ENCODE peak calls at places on chromosomes 12 and 14, in ten cellular contexts. One of them, this sample, is unnamed.

GRCh38 chr14:93269341-93270068 is 62.4 kb downstream of the UBR7 start:
- DNase-seq in mucosa of descending colon: no peak
- DNase-seq in IMR-90: peak; percentile 90
- DNase-seq in mammary epithelial cell: peak; percentile 46
- DNase-seq in upper lobe of right lung: no peak
- DNase-seq in MM.1S: no peak
- DNase-seq in PC-3: peak; percentile 72
- DNase-seq in cardiac muscle cell: no peak
- DNase-seq in neural progenitor cell: peak; percentile 17
- DNase-seq in heart right ventricle: no peak
- DNase-seq in this sample: no peak

GRCh38 chr12:5921027-5921909 is 23.8 kb downstream of the ANO2 start:
- DNase-seq in mucosa of descending colon: no peak
- DNase-seq in IMR-90: no peak
- DNase-seq in mammary epithelial cell: no peak
- DNase-seq in upper lobe of right lung: no peak
- DNase-seq in MM.1S: no peak
- DNase-seq in PC-3: no peak
- DNase-seq in cardiac muscle cell: no peak
- DNase-seq in neural progenitor cell: no peak
- DNase-seq in heart right ventricle: no peak
- DNase-seq in this sample: no peak

GRCh38 chr14:85622986-85623385 is 93.0 kb downstream of the FLRT2 start:
- DNase-seq in mucosa of descending colon: no peak
- DNase-seq in IMR-90: no peak
- DNase-seq in mammary epithelial cell: no peak
- DNase-seq in upper lobe of right lung: no peak
- DNase-seq in MM.1S: no peak
- DNase-seq in PC-3: no peak
- DNase-seq in cardiac muscle cell: no peak
- DNase-seq in neural progenitor cell: no peak
- DNase-seq in heart right ventricle: no peak
- DNase-seq in this sample: no peak

GRCh38 chr14:28820677-28821076 is 54.1 kb downstream of the FOXG1 start:
- DNase-seq in mucosa of descending colon: no peak
- DNase-seq in IMR-90: no peak
- DNase-seq in mammary epithelial cell: no peak
- DNase-seq in upper lobe of right lung: no peak
- DNase-seq in MM.1S: no peak
- DNase-seq in PC-3: no peak
- DNase-seq in cardiac muscle cell: no peak
- DNase-seq in neural progenitor cell: no peak
- DNase-seq in heart right ventricle: no peak
- DNase-seq in this sample: no peak

GRCh38 chr12:2733493-2734252 is 61.1 kb upstream of the FKBP4 start:
- DNase-seq in mucosa of descending colon: no peak
- DNase-seq in IMR-90: no peak
- DNase-seq in mammary epithelial cell: no peak
- DNase-seq in upper lobe of right lung: no peak
- DNase-seq in MM.1S: no peak
- DNase-seq in PC-3: no peak
- DNase-seq in cardiac muscle cell: no peak
- DNase-seq in neural progenitor cell: peak; percentile 21
- DNase-seq in heart right ventricle: no peak
- DNase-seq in this sample: no peak

GRCh38 chr12:128191380-128191779 is 75.6 kb upstream of the TMEM132C start:
- DNase-seq in mucosa of descending colon: no peak
- DNase-seq in IMR-90: no peak
- DNase-seq in mammary epithelial cell: no peak
- DNase-seq in upper lobe of right lung: no peak
- DNase-seq in MM.1S: no peak
- DNase-seq in PC-3: no peak
- DNase-seq in cardiac muscle cell: no peak
- DNase-seq in neural progenitor cell: no peak
- DNase-seq in heart right ventricle: no peak
- DNase-seq in this sample: no peak

GRCh38 chr14:63204407-63205280 is at the start of gene RHOJ:
- DNase-seq in mucosa of descending colon: no peak
- DNase-seq in IMR-90: peak; percentile 32
- DNase-seq in mammary epithelial cell: peak; percentile 36
- DNase-seq in upper lobe of right lung: no peak
- DNase-seq in MM.1S: no peak
- DNase-seq in PC-3: no peak
- DNase-seq in cardiac muscle cell: peak; percentile 34
- DNase-seq in neural progenitor cell: peak; percentile 83
- DNase-seq in heart right ventricle: peak; percentile 14
- DNase-seq in this sample: no peak

GRCh38 chr12:22919883-22920282 is 294.9 kb downstream of the ETNK1 start:
- DNase-seq in mucosa of descending colon: no peak
- DNase-seq in IMR-90: no peak
- DNase-seq in mammary epithelial cell: no peak
- DNase-seq in upper lobe of right lung: no peak
- DNase-seq in MM.1S: no peak
- DNase-seq in PC-3: no peak
- DNase-seq in cardiac muscle cell: no peak
- DNase-seq in neural progenitor cell: no peak
- DNase-seq in heart right ventricle: no peak
- DNase-seq in this sample: no peak

GRCh38 chr12:51323966-51324895 is at the start of gene BIN2:
- DNase-seq in mucosa of descending colon: peak; percentile 75
- DNase-seq in IMR-90: no peak
- DNase-seq in mammary epithelial cell: no peak
- DNase-seq in upper lobe of right lung: peak; percentile 87
- DNase-seq in MM.1S: peak; percentile 76
- DNase-seq in PC-3: no peak
- DNase-seq in cardiac muscle cell: no peak
- DNase-seq in neural progenitor cell: no peak
- DNase-seq in heart right ventricle: peak; percentile 20
- DNase-seq in this sample: peak; percentile 71

GRCh38 chr14:35534884-35535793 is 1.2 kb downstream of the INSM2 start:
- DNase-seq in mucosa of descending colon: peak; percentile 83
- DNase-seq in IMR-90: peak; percentile 62
- DNase-seq in mammary epithelial cell: peak; percentile 68
- DNase-seq in upper lobe of right lung: peak; percentile 82
- DNase-seq in MM.1S: peak; percentile 48
- DNase-seq in PC-3: peak; percentile 69
- DNase-seq in cardiac muscle cell: peak; percentile 87
- DNase-seq in neural progenitor cell: peak; percentile 91
- DNase-seq in heart right ventricle: peak; percentile 44
- DNase-seq in this sample: peak; percentile 54

GRCh38 chr14:104512771-104513640 is 66.6 kb upstream of the C14orf180 start:
- DNase-seq in mucosa of descending colon: no peak
- DNase-seq in IMR-90: no peak
- DNase-seq in mammary epithelial cell: no peak
- DNase-seq in upper lobe of right lung: no peak
- DNase-seq in MM.1S: no peak
- DNase-seq in PC-3: no peak
- DNase-seq in cardiac muscle cell: no peak
- DNase-seq in neural progenitor cell: no peak
- DNase-seq in heart right ventricle: no peak
- DNase-seq in this sample: no peak

GRCh38 chr12:12072064-12072760 is 1.5 kb downstream of the BCL2L14 start:
- DNase-seq in mucosa of descending colon: peak; percentile 77
- DNase-seq in IMR-90: no peak
- DNase-seq in mammary epithelial cell: no peak
- DNase-seq in upper lobe of right lung: peak; percentile 73
- DNase-seq in MM.1S: no peak
- DNase-seq in PC-3: no peak
- DNase-seq in cardiac muscle cell: no peak
- DNase-seq in neural progenitor cell: no peak
- DNase-seq in heart right ventricle: no peak
- DNase-seq in this sample: no peak

GRCh38 chr12:104846056-104846762 is 111.9 kb downstream of the SLC41A2 start:
- DNase-seq in mucosa of descending colon: no peak
- DNase-seq in IMR-90: peak; percentile 52
- DNase-seq in mammary epithelial cell: no peak
- DNase-seq in upper lobe of right lung: no peak
- DNase-seq in MM.1S: no peak
- DNase-seq in PC-3: no peak
- DNase-seq in cardiac muscle cell: no peak
- DNase-seq in neural progenitor cell: no peak
- DNase-seq in heart right ventricle: no peak
- DNase-seq in this sample: no peak

GRCh38 chr12:51886021-51886710 is 1.7 kb upstream of the ANKRD33 start:
- DNase-seq in mucosa of descending colon: no peak
- DNase-seq in IMR-90: peak; percentile 99
- DNase-seq in mammary epithelial cell: peak; percentile 73
- DNase-seq in upper lobe of right lung: peak; percentile 64
- DNase-seq in MM.1S: peak; percentile 78
- DNase-seq in PC-3: peak; percentile 83
- DNase-seq in cardiac muscle cell: no peak
- DNase-seq in neural progenitor cell: no peak
- DNase-seq in heart right ventricle: peak; percentile 90
- DNase-seq in this sample: peak; percentile 36

GRCh38 chr12:104733717-104734175 is 224.3 kb downstream of the SLC41A2 start:
- DNase-seq in mucosa of descending colon: no peak
- DNase-seq in IMR-90: no peak
- DNase-seq in mammary epithelial cell: no peak
- DNase-seq in upper lobe of right lung: peak; percentile 67
- DNase-seq in MM.1S: no peak
- DNase-seq in PC-3: peak; percentile 44
- DNase-seq in cardiac muscle cell: no peak
- DNase-seq in neural progenitor cell: peak; percentile 51
- DNase-seq in heart right ventricle: no peak
- DNase-seq in this sample: no peak

GRCh38 chr12:25526778-25527177 is 26.3 kb downstream of the LMNTD1 start:
- DNase-seq in mucosa of descending colon: no peak
- DNase-seq in IMR-90: peak; percentile 33
- DNase-seq in mammary epithelial cell: no peak
- DNase-seq in upper lobe of right lung: no peak
- DNase-seq in MM.1S: no peak
- DNase-seq in PC-3: no peak
- DNase-seq in cardiac muscle cell: no peak
- DNase-seq in neural progenitor cell: no peak
- DNase-seq in heart right ventricle: no peak
- DNase-seq in this sample: no peak

GRCh38 chr14:105905456-105905855 is 379.1 kb downstream of the TMEM121 start:
- DNase-seq in mucosa of descending colon: no peak
- DNase-seq in IMR-90: no peak
- DNase-seq in mammary epithelial cell: no peak
- DNase-seq in upper lobe of right lung: no peak
- DNase-seq in MM.1S: no peak
- DNase-seq in PC-3: no peak
- DNase-seq in cardiac muscle cell: no peak
- DNase-seq in neural progenitor cell: no peak
- DNase-seq in heart right ventricle: peak; percentile 1
- DNase-seq in this sample: no peak
- H3K9me3 ChIP-seq in mucosa of descending colon: no peaks in the 10 kb centered on the region
- H3K9me3 ChIP-seq in IMR-90: peaks cover 43% of the 10 kb centered on the region
- H3K9me3 ChIP-seq in mammary epithelial cell: peaks cover 28% of the 10 kb centered on the region
- H3K9me3 ChIP-seq in upper lobe of right lung: no peaks in the 10 kb centered on the region
- H3K9me3 ChIP-seq in MM.1S: no peaks in the 10 kb centered on the region
- H3K9me3 ChIP-seq in PC-3: no peaks in the 10 kb centered on the region
- H3K9me3 ChIP-seq in cardiac muscle cell: no peaks in the 10 kb centered on the region
- H3K9me3 ChIP-seq in neural progenitor cell: no peaks in the 10 kb centered on the region
- H3K9me3 ChIP-seq in heart right ventricle: no peaks in the 10 kb centered on the region
- H3K9me3 ChIP-seq in this sample: no peaks in the 10 kb centered on the region

DNA sequence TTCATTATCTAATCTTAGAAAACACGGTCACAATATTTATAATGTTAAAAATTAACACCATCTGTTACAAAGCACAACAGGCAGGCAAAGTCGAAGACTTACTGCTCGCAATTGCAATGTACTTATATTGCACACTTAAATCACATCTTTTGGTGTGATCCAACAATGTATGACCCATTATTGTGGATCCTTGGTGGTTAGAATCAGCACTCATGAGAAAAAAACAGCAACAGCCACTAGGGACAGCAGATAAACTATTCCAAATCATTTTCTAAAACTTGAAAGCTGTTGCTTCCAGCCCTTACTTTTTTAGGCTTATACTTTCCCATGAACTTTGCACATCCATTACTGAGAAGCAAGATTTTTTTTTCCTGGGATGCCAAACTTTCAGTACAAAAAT is 20.4 kb downstream of the COX16 start:
- DNase-seq in mucosa of descending colon: no peak
- DNase-seq in IMR-90: no peak
- DNase-seq in mammary epithelial cell: no peak
- DNase-seq in upper lobe of right lung: no peak
- DNase-seq in MM.1S: no peak
- DNase-seq in PC-3: no peak
- DNase-seq in cardiac muscle cell: no peak
- DNase-seq in neural progenitor cell: no peak
- DNase-seq in heart right ventricle: no peak
- DNase-seq in this sample: no peak
- H3K9me3 ChIP-seq in mucosa of descending colon: peaks cover 13% of the 10 kb centered on the region
- H3K9me3 ChIP-seq in IMR-90: peaks cover 3% of the 10 kb centered on the region
- H3K9me3 ChIP-seq in mammary epithelial cell: no peaks in the 10 kb centered on the region
- H3K9me3 ChIP-seq in upper lobe of right lung: peaks cover 12% of the 10 kb centered on the region
- H3K9me3 ChIP-seq in MM.1S: no peaks in the 10 kb centered on the region
- H3K9me3 ChIP-seq in PC-3: peaks cover 9% of the 10 kb centered on the region
- H3K9me3 ChIP-seq in cardiac muscle cell: peaks cover 1% of the 10 kb centered on the region
- H3K9me3 ChIP-seq in neural progenitor cell: peaks cover 7% of the 10 kb centered on the region
- H3K9me3 ChIP-seq in heart right ventricle: peaks cover 15% of the 10 kb centered on the region
- H3K9me3 ChIP-seq in this sample: peaks cover 9% of the 10 kb centered on the region

DNA sequence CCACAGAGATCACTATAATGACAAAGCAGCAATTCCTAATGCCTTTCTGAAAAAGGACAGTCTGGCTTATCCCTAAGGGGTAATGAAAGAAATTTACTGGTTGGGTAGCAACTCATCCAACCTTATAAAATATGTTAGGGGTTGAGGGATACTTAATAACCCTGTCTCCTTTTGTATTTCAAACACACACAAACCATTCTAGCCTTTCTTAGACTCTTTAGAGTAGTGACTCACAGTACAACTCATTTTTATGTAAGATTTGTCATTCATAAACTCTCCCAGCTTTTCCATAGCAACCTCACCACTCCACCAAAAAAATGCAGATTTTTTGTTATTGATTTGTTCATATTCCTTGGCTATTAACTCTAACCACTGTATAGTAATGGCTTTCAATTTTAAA is 167.8 kb downstream of the FSCB start:
- DNase-seq in mucosa of descending colon: no peak
- DNase-seq in IMR-90: peak; percentile 2
- DNase-seq in mammary epithelial cell: peak; percentile 76
- DNase-seq in upper lobe of right lung: no peak
- DNase-seq in MM.1S: no peak
- DNase-seq in PC-3: peak; percentile 89
- DNase-seq in cardiac muscle cell: no peak
- DNase-seq in neural progenitor cell: no peak
- DNase-seq in heart right ventricle: no peak
- DNase-seq in this sample: no peak
- H3K9me3 ChIP-seq in mucosa of descending colon: no peaks in the 10 kb centered on the region
- H3K9me3 ChIP-seq in IMR-90: peaks cover 3% of the 10 kb centered on the region
- H3K9me3 ChIP-seq in mammary epithelial cell: no peaks in the 10 kb centered on the region
- H3K9me3 ChIP-seq in upper lobe of right lung: no peaks in the 10 kb centered on the region
- H3K9me3 ChIP-seq in MM.1S: no peaks in the 10 kb centered on the region
- H3K9me3 ChIP-seq in PC-3: no peaks in the 10 kb centered on the region
- H3K9me3 ChIP-seq in cardiac muscle cell: no peaks in the 10 kb centered on the region
- H3K9me3 ChIP-seq in neural progenitor cell: no peaks in the 10 kb centered on the region
- H3K9me3 ChIP-seq in heart right ventricle: no peaks in the 10 kb centered on the region
- H3K9me3 ChIP-seq in this sample: no peaks in the 10 kb centered on the region

DNA sequence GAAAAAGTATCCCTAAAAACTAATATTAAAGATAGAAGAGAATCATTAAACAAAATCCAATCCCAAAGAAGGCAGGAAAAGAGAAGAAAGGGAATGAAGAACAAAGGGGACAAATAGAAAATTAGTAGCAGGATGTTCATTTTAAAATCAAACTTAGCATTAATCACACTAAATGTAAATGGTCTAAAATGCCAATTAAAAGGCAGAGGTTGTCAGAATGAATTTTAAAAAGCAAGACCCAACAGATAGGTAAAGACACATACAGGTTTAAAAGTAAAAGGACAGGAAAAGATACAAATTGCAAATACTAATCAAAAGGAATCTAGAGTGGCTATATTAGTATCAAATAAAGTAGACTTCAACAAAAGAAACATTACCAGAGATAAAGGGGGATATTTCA is 12.5 kb downstream of the DDHD1 start:
- DNase-seq in mucosa of descending colon: no peak
- DNase-seq in IMR-90: no peak
- DNase-seq in mammary epithelial cell: no peak
- DNase-seq in upper lobe of right lung: no peak
- DNase-seq in MM.1S: no peak
- DNase-seq in PC-3: no peak
- DNase-seq in cardiac muscle cell: no peak
- DNase-seq in neural progenitor cell: no peak
- DNase-seq in heart right ventricle: no peak
- DNase-seq in this sample: no peak
- H3K9me3 ChIP-seq in mucosa of descending colon: peaks cover 45% of the 10 kb centered on the region
- H3K9me3 ChIP-seq in IMR-90: peaks cover 17% of the 10 kb centered on the region
- H3K9me3 ChIP-seq in mammary epithelial cell: peaks cover 7% of the 10 kb centered on the region
- H3K9me3 ChIP-seq in upper lobe of right lung: peaks cover 45% of the 10 kb centered on the region
- H3K9me3 ChIP-seq in MM.1S: no peaks in the 10 kb centered on the region
- H3K9me3 ChIP-seq in PC-3: peaks cover 26% of the 10 kb centered on the region
- H3K9me3 ChIP-seq in cardiac muscle cell: no peaks in the 10 kb centered on the region
- H3K9me3 ChIP-seq in neural progenitor cell: no peaks in the 10 kb centered on the region
- H3K9me3 ChIP-seq in heart right ventricle: peaks cover 58% of the 10 kb centered on the region
- H3K9me3 ChIP-seq in this sample: no peaks in the 10 kb centered on the region